ENCODE peak calls at places on chromosome 14, in six cellular contexts. One of them, this sample, is unnamed.

GRCh38 chr14:74417201-74417600 is 8.8 kb downstream of the SYNDIG1L start:
- DNase-seq in MM.1S: no peak
- DNase-seq in body of pancreas: no peak
- DNase-seq in AG04450: no peak
- DNase-seq in lower leg skin: no peak
- DNase-seq in uterus: no peak
- DNase-seq in this sample: no peak

GRCh38 chr14:67004521-67004920 is 184.7 kb upstream of the GARIN2 start:
- DNase-seq in lower leg skin: no peak
- DNase-seq in AG04450: no peak
- DNase-seq in body of pancreas: no peak
- DNase-seq in uterus: no peak
- DNase-seq in MM.1S: no peak
- DNase-seq in this sample: no peak

GRCh38 chr14:69708586-69709169 is 58.3 kb upstream of the SRSF5 start:
- DNase-seq in lower leg skin: no peak
- DNase-seq in AG04450: no peak
- DNase-seq in body of pancreas: no peak
- DNase-seq in MM.1S: no peak
- DNase-seq in uterus: no peak
- DNase-seq in this sample: no peak

GRCh38 chr14:88911811-88912210 is 87.4 kb downstream of the TTC8 start:
- DNase-seq in uterus: no peak
- DNase-seq in MM.1S: no peak
- DNase-seq in lower leg skin: no peak
- DNase-seq in AG04450: no peak
- DNase-seq in body of pancreas: no peak
- DNase-seq in this sample: no peak

GRCh38 chr14:24296341-24297157 is 3.0 kb downstream of the DHRS1 start:
- DNase-seq in MM.1S: peak
- DNase-seq in uterus: peak
- DNase-seq in body of pancreas: peak
- DNase-seq in AG04450: peak
- DNase-seq in lower leg skin: no peak
- DNase-seq in this sample: no peak

GRCh38 chr14:23727566-23728335 is 91.6 kb downstream of the DHRS2 start:
- DNase-seq in body of pancreas: no peak
- DNase-seq in uterus: no peak
- DNase-seq in MM.1S: peak
- DNase-seq in AG04450: no peak
- DNase-seq in lower leg skin: no peak
- DNase-seq in this sample: peak

GRCh38 chr14:20820063-20820904 is 17.6 kb upstream of the RNASE1 start:
- DNase-seq in body of pancreas: no peak
- DNase-seq in AG04450: no peak
- DNase-seq in uterus: no peak
- DNase-seq in lower leg skin: no peak
- DNase-seq in MM.1S: no peak
- DNase-seq in this sample: no peak

GRCh38 chr14:60646202-60646886 is 2.9 kb downstream of the SIX1 start:
- DNase-seq in AG04450: no peak
- DNase-seq in lower leg skin: no peak
- DNase-seq in uterus: no peak
- DNase-seq in body of pancreas: no peak
- DNase-seq in MM.1S: no peak
- DNase-seq in this sample: no peak

GRCh38 chr14:57870686-57871457 is 5.0 kb upstream of the SLC35F4 start:
- DNase-seq in MM.1S: no peak
- DNase-seq in uterus: no peak
- DNase-seq in lower leg skin: no peak
- DNase-seq in body of pancreas: no peak
- DNase-seq in AG04450: no peak
- DNase-seq in this sample: no peak

GRCh38 chr14:70642313-70643235 is 858 bp downstream of the TTC9 start:
- DNase-seq in uterus: no peak
- DNase-seq in AG04450: no peak
- DNase-seq in MM.1S: no peak
- DNase-seq in body of pancreas: peak
- DNase-seq in lower leg skin: no peak
- DNase-seq in this sample: no peak

GRCh38 chr14:102081231-102082080 is 5.4 kb downstream of the HSP90AA1 start:
- DNase-seq in AG04450: no peak
- DNase-seq in body of pancreas: no peak
- DNase-seq in MM.1S: no peak
- DNase-seq in uterus: no peak
- DNase-seq in lower leg skin: no peak
- DNase-seq in this sample: no peak

GRCh38 chr14:90644882-90645281 is 171.3 kb downstream of the TTC7B start:
- DNase-seq in MM.1S: no peak
- DNase-seq in uterus: peak
- DNase-seq in lower leg skin: no peak
- DNase-seq in AG04450: peak
- DNase-seq in body of pancreas: peak
- DNase-seq in this sample: no peak

GRCh38 chr14:74647061-74647833 is 35.2 kb upstream of the LTBP2 start:
- DNase-seq in uterus: no peak
- DNase-seq in AG04450: no peak
- DNase-seq in lower leg skin: no peak
- DNase-seq in body of pancreas: no peak
- DNase-seq in MM.1S: no peak
- DNase-seq in this sample: no peak

GRCh38 chr14:60722836-60723217 is 1.3 kb downstream of the SIX4 start:
- DNase-seq in MM.1S: no peak
- DNase-seq in uterus: no peak
- DNase-seq in body of pancreas: peak
- DNase-seq in lower leg skin: no peak
- DNase-seq in AG04450: no peak
- DNase-seq in this sample: no peak

GRCh38 chr14:74978416-74978947 is 23.1 kb upstream of the PGF start:
- DNase-seq in lower leg skin: no peak
- DNase-seq in body of pancreas: no peak
- DNase-seq in uterus: no peak
- DNase-seq in AG04450: no peak
- DNase-seq in MM.1S: no peak
- DNase-seq in this sample: no peak

GRCh38 chr14:62015945-62016344 is 253.7 kb downstream of the SNAPC1 start:
- DNase-seq in body of pancreas: no peak
- DNase-seq in AG04450: no peak
- DNase-seq in uterus: no peak
- DNase-seq in MM.1S: peak
- DNase-seq in lower leg skin: no peak
- DNase-seq in this sample: no peak

GRCh38 chr14:106842687-106843086 is 1316.3 kb downstream of the TMEM121 start:
- DNase-seq in AG04450: no peak
- DNase-seq in lower leg skin: no peak
- DNase-seq in uterus: no peak
- DNase-seq in MM.1S: no peak
- DNase-seq in body of pancreas: peak
- DNase-seq in this sample: no peak

GRCh38 chr14:38098074-38098846 is 109.4 kb upstream of the SSTR1 start:
- DNase-seq in body of pancreas: no peak
- DNase-seq in lower leg skin: no peak
- DNase-seq in MM.1S: no peak
- DNase-seq in AG04450: peak
- DNase-seq in uterus: no peak
- DNase-seq in this sample: no peak

GRCh38 chr14:88746042-88746441 is 46.7 kb downstream of the EML5 start:
- DNase-seq in AG04450: no peak
- DNase-seq in uterus: no peak
- DNase-seq in body of pancreas: no peak
- DNase-seq in MM.1S: no peak
- DNase-seq in lower leg skin: no peak
- DNase-seq in this sample: peak

GRCh38 chr14:76373456-76373855 is 2.5 kb upstream of the ESRRB start:
- DNase-seq in uterus: no peak
- DNase-seq in AG04450: no peak
- DNase-seq in MM.1S: no peak
- DNase-seq in body of pancreas: no peak
- DNase-seq in lower leg skin: no peak
- DNase-seq in this sample: no peak

GRCh38 chr14:101469382-101470251 is 91.7 kb upstream of the DIO3 start:
- DNase-seq in uterus: peak
- DNase-seq in AG04450: no peak
- DNase-seq in body of pancreas: no peak
- DNase-seq in MM.1S: no peak
- DNase-seq in lower leg skin: no peak
- DNase-seq in this sample: no peak

GRCh38 chr14:50542941-50543418 is 10.6 kb upstream of the MAP4K5 start:
- DNase-seq in AG04450: no peak
- DNase-seq in MM.1S: peak
- DNase-seq in uterus: no peak
- DNase-seq in body of pancreas: peak
- DNase-seq in lower leg skin: peak
- DNase-seq in this sample: peak

GRCh38 chr14:94677747-94678146 is 65.6 kb downstream of the SERPINA3 start:
- DNase-seq in MM.1S: no peak
- DNase-seq in AG04450: no peak
- DNase-seq in lower leg skin: no peak
- DNase-seq in uterus: no peak
- DNase-seq in body of pancreas: no peak
- DNase-seq in this sample: no peak

GRCh38 chr14:54756656-54757392 is 145.8 kb downstream of the GCH1 start:
- DNase-seq in AG04450: no peak
- DNase-seq in uterus: no peak
- DNase-seq in lower leg skin: no peak
- DNase-seq in body of pancreas: no peak
- DNase-seq in MM.1S: no peak
- DNase-seq in this sample: no peak

GRCh38 chr14:22849212-22849819 is 12.9 kb downstream of the MMP14 start:
- DNase-seq in uterus: peak
- DNase-seq in MM.1S: no peak
- DNase-seq in AG04450: no peak
- DNase-seq in body of pancreas: peak
- DNase-seq in lower leg skin: peak
- DNase-seq in this sample: no peak

GRCh38 chr14:79871164-79871563 is 340.1 kb downstream of the DIO2 start:
- DNase-seq in MM.1S: no peak
- DNase-seq in uterus: no peak
- DNase-seq in AG04450: no peak
- DNase-seq in body of pancreas: no peak
- DNase-seq in lower leg skin: no peak
- DNase-seq in this sample: no peak

DNA sequence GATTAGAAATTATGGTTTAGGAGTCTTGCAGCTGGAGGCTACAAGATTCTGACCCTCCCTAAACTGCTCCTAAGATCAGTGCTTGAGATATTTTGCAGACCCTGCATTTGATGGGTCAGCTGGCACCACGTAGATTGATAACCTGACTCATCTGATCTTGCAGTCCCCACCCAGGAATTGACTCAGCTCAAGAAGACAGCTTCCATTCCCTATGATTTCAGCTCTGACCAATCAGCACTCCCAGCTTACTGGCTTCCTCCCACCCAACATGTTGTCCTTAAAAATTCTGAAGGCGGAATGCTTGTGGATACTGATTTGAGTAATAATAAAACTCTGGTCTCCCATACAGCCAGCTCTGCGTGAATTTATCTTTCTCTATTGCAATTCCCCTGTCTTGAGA is 23.2 kb upstream of the MTHFD1 start:
- DNase-seq in AG04450: no peak
- DNase-seq in MM.1S: no peak
- DNase-seq in lower leg skin: no peak
- DNase-seq in body of pancreas: no peak
- DNase-seq in uterus: no peak
- DNase-seq in this sample: no peak
- TF ChIP-seq CTCF in AG04450: no peak
- TF ChIP-seq CTCF in MM.1S: no peak
- TF ChIP-seq CTCF in lower leg skin: no peak
- TF ChIP-seq CTCF in body of pancreas: no peak
- TF ChIP-seq CTCF in uterus: no peak
- TF ChIP-seq CTCF in this sample: no peak

DNA sequence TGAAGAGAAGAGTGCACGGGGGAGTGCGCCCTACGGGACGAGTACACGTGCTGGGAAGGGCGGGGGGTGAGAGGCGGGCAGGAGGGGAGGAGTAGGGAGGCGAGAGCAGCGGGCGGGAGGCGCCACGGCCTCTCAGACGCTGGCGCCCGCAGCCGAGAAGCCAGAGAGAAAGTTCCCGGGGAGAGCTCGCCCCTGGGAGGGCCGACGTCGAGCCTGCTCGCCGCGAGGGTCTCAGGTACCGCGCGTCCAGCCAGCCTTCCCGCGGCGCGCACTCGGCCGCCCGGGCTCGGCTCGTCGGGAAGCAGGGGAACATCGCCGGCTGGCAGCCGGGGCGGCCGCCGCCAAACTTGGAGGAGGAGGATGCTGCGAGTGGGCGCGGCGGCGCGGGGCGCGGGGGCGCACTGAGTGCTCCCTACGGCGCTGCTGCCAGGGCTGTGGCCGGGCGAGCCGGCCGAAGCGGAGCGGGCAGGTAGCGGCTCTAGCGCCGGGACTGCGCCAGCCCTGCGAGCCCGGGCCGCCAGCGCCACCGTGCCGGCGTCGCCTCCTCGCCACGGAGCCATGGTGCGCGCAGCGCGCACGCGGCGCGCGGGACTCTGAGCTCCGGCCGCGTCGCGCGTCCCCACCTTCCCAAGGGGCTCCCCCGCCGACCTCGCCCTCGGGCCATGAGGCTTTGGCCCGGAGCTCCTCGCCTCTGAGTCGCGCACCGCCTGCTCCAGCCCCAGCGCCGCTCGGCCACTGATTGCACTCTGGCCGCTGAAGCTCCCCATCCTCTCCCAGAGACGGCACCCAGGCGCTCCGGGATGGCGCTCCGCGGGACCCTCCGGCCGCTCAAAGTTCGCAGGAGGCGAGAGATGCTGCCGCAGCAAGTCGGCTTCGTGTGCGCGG is at the start of gene SLC24A4:
- DNase-seq in lower leg skin: no peak
- DNase-seq in uterus: no peak
- DNase-seq in MM.1S: no peak
- DNase-seq in AG04450: no peak
- DNase-seq in body of pancreas: no peak
- DNase-seq in this sample: no peak
- H3K4me3 ChIP-seq in lower leg skin: no peak
- H3K4me3 ChIP-seq in uterus: peak
- H3K4me3 ChIP-seq in MM.1S: no peak
- H3K4me3 ChIP-seq in AG04450: no peak
- H3K4me3 ChIP-seq in body of pancreas: no peak
- H3K4me3 ChIP-seq in this sample: no peak

DNA sequence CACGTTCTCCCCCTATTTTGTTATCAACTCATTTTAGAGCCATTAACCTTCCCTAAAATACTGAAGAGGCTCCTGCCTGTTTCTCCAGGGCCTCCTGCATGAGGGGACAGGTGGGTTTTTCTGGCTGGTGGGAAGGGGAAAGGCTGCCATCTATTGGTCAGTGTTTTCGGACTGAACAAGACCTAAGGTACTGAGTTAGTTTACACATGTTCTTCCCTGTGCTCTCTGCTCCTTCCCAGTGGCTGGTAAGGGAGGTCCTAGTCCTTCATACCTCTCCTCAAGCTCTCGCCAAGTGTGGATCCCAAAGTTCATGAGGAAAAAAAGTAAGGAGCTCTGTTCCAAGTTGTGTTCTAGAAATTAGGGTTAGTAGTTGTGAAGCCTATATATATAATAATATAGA is 357.5 kb downstream of the FSCB start:
- DNase-seq in uterus: no peak
- DNase-seq in MM.1S: peak
- DNase-seq in AG04450: no peak
- DNase-seq in lower leg skin: no peak
- DNase-seq in body of pancreas: no peak
- DNase-seq in this sample: peak
- TF ChIP-seq CTCF in uterus: no peak
- TF ChIP-seq CTCF in MM.1S: peak
- TF ChIP-seq CTCF in AG04450: peak
- TF ChIP-seq CTCF in lower leg skin: no peak
- TF ChIP-seq CTCF in body of pancreas: no peak
- TF ChIP-seq CTCF in this sample: peak

GRCh38 chr14:28609228-28609828 is 157.3 kb upstream of the FOXG1 start:
- DNase-seq in uterus: no peak
- DNase-seq in lower leg skin: no peak
- DNase-seq in body of pancreas: peak
- DNase-seq in AG04450: no peak
- DNase-seq in MM.1S: peak
- DNase-seq in this sample: peak
- H3K4me3 ChIP-seq in uterus: no peak
- H3K4me3 ChIP-seq in lower leg skin: no peak
- H3K4me3 ChIP-seq in body of pancreas: no peak
- H3K4me3 ChIP-seq in AG04450: no peak
- H3K4me3 ChIP-seq in MM.1S: no peak
- H3K4me3 ChIP-seq in this sample: no peak

This sample was measured in LNCaP clone FGC.